ENCODE peak calls at places on chromosomes 5 and 9, in four cellular contexts. G is hepatic stellate cell, X is astrocyte of the cerebellum, Y is activated B cell treated with CpG ODN at 0.5 μM for 24 hours. H is an unnamed sample.

GRCh38 chr9:73132034-73132776 is 19.5 kb upstream of the ANXA1 start:
- DNase-seq in G (peak), X (peak), Y (peak), H (peak)

GRCh38 chr5:174751154-174751990 is 27.0 kb downstream of the MSX2 start:
- DNase-seq in G (no peak), X (no peak), Y (no peak), H (no peak)

GRCh38 chr5:98933446-98934072 is 4.8 kb upstream of the CHD1 start:
- DNase-seq in G (no peak), X (no peak), Y (no peak), H (no peak)

GRCh38 chr5:31935702-31936347 is 238.3 kb downstream of the GOLPH3 start:
- DNase-seq in G (no peak), X (no peak), Y (no peak), H (no peak)

GRCh38 chr5:178143246-178143645 is 10.4 kb downstream of the NHP2 start:
- DNase-seq in G (no peak), X (no peak), Y (no peak), H (no peak)

GRCh38 chr5:172972557-172972956 is 11.0 kb upstream of the ATP6V0E1 start:
- DNase-seq in G (no peak), X (no peak), Y (no peak), H (no peak)

GRCh38 chr9:16985559-16986348 is 115.3 kb upstream of the BNC2 start:
- DNase-seq in G (peak), X (no peak), Y (no peak), H (no peak)

GRCh38 chr5:69468631-69469030 is 24.0 kb upstream of the OCLN start:
- DNase-seq in G (no peak), X (no peak), Y (no peak), H (no peak)

GRCh38 chr9:136410500-136411287 is at the start of the genes ENTR1 and PMPCA:
- DNase-seq in G (peak), X (peak), Y (peak), H (peak)

GRCh38 chr9:125995706-125996105 is 248.5 kb downstream of the PBX3 start:
- DNase-seq in G (no peak), X (no peak), Y (no peak), H (no peak)